ENCODE peak calls at places on chromosomes 7 and 10, in four cellular contexts. W is left cardiac atrium; C is heart right ventricle; E is stimulated activated CD4-positive, alpha-beta T cell treated with anti-CD3 and anti-CD28 coated beads, Interleukin-2, amount 100 ng/mL, for 24 hours. O is an unnamed sample.

GRCh38 chr7:137878333-137878961 is 31.7 kb upstream of the DGKI start:
- DNase-seq in E (no peak), C (peak; percentile 76), W (peak; percentile 90), O (no peak)

GRCh38 chr7:40232242-40232929 is 97.6 kb downstream of the SUGCT start:
- DNase-seq in C (peak; percentile 30), W (no peak), E (no peak), O (peak; percentile 25)

GRCh38 chr10:86018735-86019058 is 347.9 kb downstream of the GRID1 start:
- DNase-seq in W (no peak), E (no peak), C (no peak), O (no peak)

GRCh38 chr7:101154693-101155102 is 422 bp downstream of the AP1S1 start:
- DNase-seq in E (no peak), C (no peak), W (no peak), O (no peak)

GRCh38 chr10:55242544-55242943 is 441.5 kb upstream of the PCDH15 start:
- DNase-seq in C (no peak), E (no peak), W (no peak), O (no peak)

GRCh38 chr10:13717936-13718772 is 131.4 kb downstream of the PRPF18 start:
- DNase-seq in C (peak; percentile 76), E (peak; percentile 50), W (peak; percentile 78), O (peak; percentile 77)

GRCh38 chr10:119947325-119947724 is 54.8 kb downstream of the SEC23IP start:
- DNase-seq in C (no peak), E (no peak), W (no peak), O (peak; percentile 32)

GRCh38 chr10:91726355-91726754 is 71.9 kb upstream of the TNKS2 start:
- DNase-seq in E (no peak), W (no peak), C (no peak), O (no peak)

GRCh38 chr10:123795196-123795780 is 96.3 kb downstream of the CPXM2 start:
- DNase-seq in W (no peak), C (no peak), E (no peak), O (no peak)

GRCh38 chr7:71095266-71095860 is 36.6 kb upstream of the GALNT17 start:
- DNase-seq in W (no peak), E (no peak), C (no peak), O (no peak)

GRCh38 chr7:103031781-103032180 is 42.8 kb downstream of the FBXL13 start:
- DNase-seq in W (no peak), E (no peak), C (no peak), O (peak; percentile 27)

GRCh38 chr10:93160829-93161228 is 87.1 kb downstream of the CYP26A1 start:
- DNase-seq in W (peak; percentile 72), E (no peak), C (peak; percentile 8), O (peak; percentile 59)

GRCh38 chr7:21393937-21394336 is 33.9 kb upstream of the SP4 start:
- DNase-seq in E (no peak), W (no peak), C (no peak), O (no peak)

GRCh38 chr10:14371616-14372015 is 40.9 kb upstream of the FRMD4A start:
- DNase-seq in W (no peak), E (no peak), C (no peak), O (no peak)

GRCh38 chr7:71705901-71706300 is 574.0 kb downstream of the GALNT17 start:
- DNase-seq in C (no peak), W (no peak), E (no peak), O (no peak)

GRCh38 chr10:36173364-36173763 is 531.3 kb upstream of the FZD8 start:
- DNase-seq in C (peak; percentile 11), E (no peak), W (no peak), O (no peak)

GRCh38 chr7:26657139-26657753 is 207.1 kb downstream of the SKAP2 start:
- DNase-seq in W (no peak), C (no peak), E (no peak), O (no peak)

GRCh38 chr10:70323697-70324340 is 40.0 kb upstream of the NPFFR1 start:
- DNase-seq in C (no peak), W (no peak), E (no peak), O (no peak)

GRCh38 chr7:3068568-3068967 is 24.9 kb upstream of the CARD11 start:
- DNase-seq in E (no peak), C (no peak), W (no peak), O (no peak)

GRCh38 chr7:1839701-1840100 is 169.6 kb downstream of the ELFN1 start:
- DNase-seq in C (no peak), W (peak; percentile 12), E (no peak), O (no peak)

GRCh38 chr10:14052926-14053325 is 277.8 kb downstream of the FRMD4A start:
- DNase-seq in C (no peak), E (no peak), W (no peak), O (no peak)

GRCh38 chr7:106890952-106891351 is 25.9 kb downstream of the PIK3CG start:
- DNase-seq in C (no peak), E (no peak), W (no peak), O (no peak)

GRCh38 chr10:1290071-1290471 is 233.9 kb downstream of the WDR37 start:
- DNase-seq in C (no peak), E (no peak), W (no peak), O (no peak)

GRCh38 chr7:105602325-105603305 is 21.3 kb upstream of the EFCAB10 start:
- DNase-seq in C (no peak), E (no peak), W (no peak), O (no peak)

GRCh38 chr7:149782682-149783345 is 9.4 kb upstream of the ZNF467 start:
- DNase-seq in C (no peak), W (no peak), E (no peak), O (no peak)

GRCh38 chr10:125060851-125061556 is 99.4 kb downstream of the CTBP2 start:
- DNase-seq in C (peak; percentile 86), W (peak; percentile 89), E (peak; percentile 65), O (peak; percentile 89)

GRCh38 chr7:149869291-149869650 is 4.5 kb upstream of the ATP6V0E2 start:
- DNase-seq in C (no peak), E (no peak), W (no peak), O (no peak)

GRCh38 chr10:86017841-86018734 is 348.5 kb downstream of the GRID1 start:
- DNase-seq in E (no peak), C (peak; percentile 74), W (peak; percentile 43), O (no peak)

GRCh38 chr10:86786368-86786767 is 29.9 kb downstream of the BMPR1A start:
- DNase-seq in E (no peak), C (no peak), W (no peak), O (no peak)

GRCh38 chr7:138246391-138246790 is 170.1 kb downstream of the AKR1D1 start:
- DNase-seq in W (no peak), C (no peak), E (no peak), O (no peak)

GRCh38 chr10:132737390-132738048 is 48.4 kb downstream of the NKX6-2 start:
- DNase-seq in E (no peak), C (peak; percentile 35), W (no peak), O (no peak)

GRCh38 chr10:75954486-75954885 is 523.1 kb downstream of the LRMDA start:
- DNase-seq in C (no peak), W (no peak), E (no peak), O (no peak)

GRCh38 chr7:18087687-18088078 is 60.0 kb upstream of the PRPS1L1 start:
- DNase-seq in W (peak; percentile 15), E (no peak), C (no peak), O (no peak)

GRCh38 chr7:103106336-103107070 is 31.6 kb downstream of the ARMC10 start:
- DNase-seq in W (no peak), E (no peak), C (no peak), O (no peak)

GRCh38 chr7:90595801-90596683 is at the start of gene CDK14:
- DNase-seq in C (peak; percentile 81), E (peak; percentile 68), W (peak; percentile 86), O (peak; percentile 67)

O was measured in hepatic stellate cell.